ENCODE peak calls at places on chromosome 3, in eight cellular contexts. One of them, this sample, is unnamed.

GRCh38 chr3:13671536-13672233 is 122.8 kb downstream of the FBLN2 start:
- ATAC-seq in activated T-helper 17 cell treated with anti-CD3 and anti-CD28 coated beads, Interleukin-2, amount 50 U/mL, for 72 hours: no peak
- ATAC-seq in heart left ventricle: no peak
- ATAC-seq in omental fat pad: no peak
- ATAC-seq in SK-N-SH treated with all-trans-retinoic acid at 6 μM for 48 hours: no peak
- ATAC-seq in T-cell: no peak
- ATAC-seq in heart right ventricle: no peak
- ATAC-seq in effector memory CD8-positive, alpha-beta T cell: no peak
- ATAC-seq in this sample: no peak

GRCh38 chr3:32947466-32948238 is 3.8 kb upstream of the CCR4 start:
- ATAC-seq in activated T-helper 17 cell treated with anti-CD3 and anti-CD28 coated beads, Interleukin-2, amount 50 U/mL, for 72 hours: peak
- ATAC-seq in heart left ventricle: peak
- ATAC-seq in omental fat pad: peak
- ATAC-seq in SK-N-SH treated with all-trans-retinoic acid at 6 μM for 48 hours: peak
- ATAC-seq in T-cell: peak
- ATAC-seq in heart right ventricle: peak
- ATAC-seq in effector memory CD8-positive, alpha-beta T cell: peak
- ATAC-seq in this sample: peak

GRCh38 chr3:4993276-4994143 is 14.3 kb downstream of the BHLHE40 start:
- ATAC-seq in activated T-helper 17 cell treated with anti-CD3 and anti-CD28 coated beads, Interleukin-2, amount 50 U/mL, for 72 hours: no peak
- ATAC-seq in heart left ventricle: no peak
- ATAC-seq in omental fat pad: no peak
- ATAC-seq in SK-N-SH treated with all-trans-retinoic acid at 6 μM for 48 hours: no peak
- ATAC-seq in T-cell: no peak
- ATAC-seq in heart right ventricle: no peak
- ATAC-seq in effector memory CD8-positive, alpha-beta T cell: no peak
- ATAC-seq in this sample: no peak

GRCh38 chr3:181707980-181708379 is 3.7 kb upstream of the SOX2 start:
- ATAC-seq in activated T-helper 17 cell treated with anti-CD3 and anti-CD28 coated beads, Interleukin-2, amount 50 U/mL, for 72 hours: no peak
- ATAC-seq in heart left ventricle: no peak
- ATAC-seq in omental fat pad: no peak
- ATAC-seq in SK-N-SH treated with all-trans-retinoic acid at 6 μM for 48 hours: no peak
- ATAC-seq in T-cell: no peak
- ATAC-seq in heart right ventricle: no peak
- ATAC-seq in effector memory CD8-positive, alpha-beta T cell: no peak
- ATAC-seq in this sample: no peak

GRCh38 chr3:122728756-122729514 is 48.3 kb downstream of the PARP14 start:
- ATAC-seq in activated T-helper 17 cell treated with anti-CD3 and anti-CD28 coated beads, Interleukin-2, amount 50 U/mL, for 72 hours: no peak
- ATAC-seq in heart left ventricle: no peak
- ATAC-seq in omental fat pad: no peak
- ATAC-seq in SK-N-SH treated with all-trans-retinoic acid at 6 μM for 48 hours: peak
- ATAC-seq in T-cell: no peak
- ATAC-seq in heart right ventricle: no peak
- ATAC-seq in effector memory CD8-positive, alpha-beta T cell: no peak
- ATAC-seq in this sample: no peak

GRCh38 chr3:57151021-57151449 is 14.1 kb downstream of the IL17RD start:
- ATAC-seq in activated T-helper 17 cell treated with anti-CD3 and anti-CD28 coated beads, Interleukin-2, amount 50 U/mL, for 72 hours: no peak
- ATAC-seq in heart left ventricle: peak
- ATAC-seq in omental fat pad: no peak
- ATAC-seq in SK-N-SH treated with all-trans-retinoic acid at 6 μM for 48 hours: peak
- ATAC-seq in T-cell: no peak
- ATAC-seq in heart right ventricle: no peak
- ATAC-seq in effector memory CD8-positive, alpha-beta T cell: no peak
- ATAC-seq in this sample: no peak

GRCh38 chr3:18725668-18726407 is 300.7 kb upstream of the SATB1 start:
- ATAC-seq in activated T-helper 17 cell treated with anti-CD3 and anti-CD28 coated beads, Interleukin-2, amount 50 U/mL, for 72 hours: peak
- ATAC-seq in heart left ventricle: peak
- ATAC-seq in omental fat pad: no peak
- ATAC-seq in SK-N-SH treated with all-trans-retinoic acid at 6 μM for 48 hours: no peak
- ATAC-seq in T-cell: peak
- ATAC-seq in heart right ventricle: peak
- ATAC-seq in effector memory CD8-positive, alpha-beta T cell: peak
- ATAC-seq in this sample: no peak

GRCh38 chr3:181288145-181288544 is 298.6 kb upstream of the DNAJC19 start:
- ATAC-seq in activated T-helper 17 cell treated with anti-CD3 and anti-CD28 coated beads, Interleukin-2, amount 50 U/mL, for 72 hours: no peak
- ATAC-seq in heart left ventricle: no peak
- ATAC-seq in omental fat pad: no peak
- ATAC-seq in SK-N-SH treated with all-trans-retinoic acid at 6 μM for 48 hours: no peak
- ATAC-seq in T-cell: no peak
- ATAC-seq in heart right ventricle: no peak
- ATAC-seq in effector memory CD8-positive, alpha-beta T cell: no peak
- ATAC-seq in this sample: no peak

GRCh38 chr3:46922426-46922825 is 44.9 kb downstream of the PTH1R start:
- ATAC-seq in activated T-helper 17 cell treated with anti-CD3 and anti-CD28 coated beads, Interleukin-2, amount 50 U/mL, for 72 hours: no peak
- ATAC-seq in heart left ventricle: no peak
- ATAC-seq in omental fat pad: no peak
- ATAC-seq in SK-N-SH treated with all-trans-retinoic acid at 6 μM for 48 hours: no peak
- ATAC-seq in T-cell: no peak
- ATAC-seq in heart right ventricle: no peak
- ATAC-seq in effector memory CD8-positive, alpha-beta T cell: no peak
- ATAC-seq in this sample: no peak

GRCh38 chr3:2098398-2099027 is at the start of gene CNTN4:
- ATAC-seq in activated T-helper 17 cell treated with anti-CD3 and anti-CD28 coated beads, Interleukin-2, amount 50 U/mL, for 72 hours: peak
- ATAC-seq in heart left ventricle: peak
- ATAC-seq in omental fat pad: peak
- ATAC-seq in SK-N-SH treated with all-trans-retinoic acid at 6 μM for 48 hours: peak
- ATAC-seq in T-cell: no peak
- ATAC-seq in heart right ventricle: peak
- ATAC-seq in effector memory CD8-positive, alpha-beta T cell: no peak
- ATAC-seq in this sample: peak

GRCh38 chr3:58099850-58100249 is 91.6 kb downstream of the FLNB start:
- ATAC-seq in activated T-helper 17 cell treated with anti-CD3 and anti-CD28 coated beads, Interleukin-2, amount 50 U/mL, for 72 hours: no peak
- ATAC-seq in heart left ventricle: no peak
- ATAC-seq in omental fat pad: no peak
- ATAC-seq in SK-N-SH treated with all-trans-retinoic acid at 6 μM for 48 hours: no peak
- ATAC-seq in T-cell: no peak
- ATAC-seq in heart right ventricle: no peak
- ATAC-seq in effector memory CD8-positive, alpha-beta T cell: no peak
- ATAC-seq in this sample: no peak

GRCh38 chr3:8635625-8636024 is 9.0 kb downstream of the SSUH2 start:
- ATAC-seq in activated T-helper 17 cell treated with anti-CD3 and anti-CD28 coated beads, Interleukin-2, amount 50 U/mL, for 72 hours: no peak
- ATAC-seq in heart left ventricle: no peak
- ATAC-seq in omental fat pad: no peak
- ATAC-seq in SK-N-SH treated with all-trans-retinoic acid at 6 μM for 48 hours: no peak
- ATAC-seq in T-cell: no peak
- ATAC-seq in heart right ventricle: no peak
- ATAC-seq in effector memory CD8-positive, alpha-beta T cell: no peak
- ATAC-seq in this sample: no peak

GRCh38 chr3:17074559-17074958 is 189.8 kb downstream of the PLCL2 start:
- ATAC-seq in activated T-helper 17 cell treated with anti-CD3 and anti-CD28 coated beads, Interleukin-2, amount 50 U/mL, for 72 hours: peak
- ATAC-seq in heart left ventricle: no peak
- ATAC-seq in omental fat pad: no peak
- ATAC-seq in SK-N-SH treated with all-trans-retinoic acid at 6 μM for 48 hours: no peak
- ATAC-seq in T-cell: peak
- ATAC-seq in heart right ventricle: no peak
- ATAC-seq in effector memory CD8-positive, alpha-beta T cell: peak
- ATAC-seq in this sample: no peak

GRCh38 chr3:101181801-101182200 is 138.6 kb downstream of the IMPG2 start:
- ATAC-seq in activated T-helper 17 cell treated with anti-CD3 and anti-CD28 coated beads, Interleukin-2, amount 50 U/mL, for 72 hours: no peak
- ATAC-seq in heart left ventricle: no peak
- ATAC-seq in omental fat pad: no peak
- ATAC-seq in SK-N-SH treated with all-trans-retinoic acid at 6 μM for 48 hours: no peak
- ATAC-seq in T-cell: no peak
- ATAC-seq in heart right ventricle: no peak
- ATAC-seq in effector memory CD8-positive, alpha-beta T cell: no peak
- ATAC-seq in this sample: no peak

GRCh38 chr3:4996771-4997291 is 17.6 kb downstream of the BHLHE40 start:
- ATAC-seq in activated T-helper 17 cell treated with anti-CD3 and anti-CD28 coated beads, Interleukin-2, amount 50 U/mL, for 72 hours: no peak
- ATAC-seq in heart left ventricle: no peak
- ATAC-seq in omental fat pad: no peak
- ATAC-seq in SK-N-SH treated with all-trans-retinoic acid at 6 μM for 48 hours: no peak
- ATAC-seq in T-cell: no peak
- ATAC-seq in heart right ventricle: no peak
- ATAC-seq in effector memory CD8-positive, alpha-beta T cell: peak
- ATAC-seq in this sample: no peak

GRCh38 chr3:49665822-49666519 is 8.2 kb upstream of the APEH start:
- ATAC-seq in activated T-helper 17 cell treated with anti-CD3 and anti-CD28 coated beads, Interleukin-2, amount 50 U/mL, for 72 hours: peak
- ATAC-seq in heart left ventricle: no peak
- ATAC-seq in omental fat pad: no peak
- ATAC-seq in SK-N-SH treated with all-trans-retinoic acid at 6 μM for 48 hours: peak
- ATAC-seq in T-cell: no peak
- ATAC-seq in heart right ventricle: no peak
- ATAC-seq in effector memory CD8-positive, alpha-beta T cell: no peak
- ATAC-seq in this sample: no peak

GRCh38 chr3:171825222-171825828 is 15.0 kb upstream of the PLD1 start:
- ATAC-seq in activated T-helper 17 cell treated with anti-CD3 and anti-CD28 coated beads, Interleukin-2, amount 50 U/mL, for 72 hours: no peak
- ATAC-seq in heart left ventricle: peak
- ATAC-seq in omental fat pad: peak
- ATAC-seq in SK-N-SH treated with all-trans-retinoic acid at 6 μM for 48 hours: no peak
- ATAC-seq in T-cell: no peak
- ATAC-seq in heart right ventricle: peak
- ATAC-seq in effector memory CD8-positive, alpha-beta T cell: no peak
- ATAC-seq in this sample: peak

GRCh38 chr3:188918086-188918485 is 253.7 kb upstream of the TPRG1 start:
- ATAC-seq in activated T-helper 17 cell treated with anti-CD3 and anti-CD28 coated beads, Interleukin-2, amount 50 U/mL, for 72 hours: no peak
- ATAC-seq in heart left ventricle: no peak
- ATAC-seq in omental fat pad: no peak
- ATAC-seq in SK-N-SH treated with all-trans-retinoic acid at 6 μM for 48 hours: no peak
- ATAC-seq in T-cell: no peak
- ATAC-seq in heart right ventricle: no peak
- ATAC-seq in effector memory CD8-positive, alpha-beta T cell: no peak
- ATAC-seq in this sample: no peak

GRCh38 chr3:30614943-30615342 is 8.5 kb downstream of the TGFBR2 start:
- ATAC-seq in activated T-helper 17 cell treated with anti-CD3 and anti-CD28 coated beads, Interleukin-2, amount 50 U/mL, for 72 hours: peak
- ATAC-seq in heart left ventricle: no peak
- ATAC-seq in omental fat pad: peak
- ATAC-seq in SK-N-SH treated with all-trans-retinoic acid at 6 μM for 48 hours: no peak
- ATAC-seq in T-cell: no peak
- ATAC-seq in heart right ventricle: no peak
- ATAC-seq in effector memory CD8-positive, alpha-beta T cell: no peak
- ATAC-seq in this sample: no peak

GRCh38 chr3:112306825-112307224 is 12.8 kb upstream of the SLC9C1 start:
- ATAC-seq in activated T-helper 17 cell treated with anti-CD3 and anti-CD28 coated beads, Interleukin-2, amount 50 U/mL, for 72 hours: no peak
- ATAC-seq in heart left ventricle: no peak
- ATAC-seq in omental fat pad: no peak
- ATAC-seq in SK-N-SH treated with all-trans-retinoic acid at 6 μM for 48 hours: no peak
- ATAC-seq in T-cell: no peak
- ATAC-seq in heart right ventricle: no peak
- ATAC-seq in effector memory CD8-positive, alpha-beta T cell: no peak
- ATAC-seq in this sample: no peak

GRCh38 chr3:20190991-20191390 is 5.0 kb upstream of the SGO1 start:
- ATAC-seq in activated T-helper 17 cell treated with anti-CD3 and anti-CD28 coated beads, Interleukin-2, amount 50 U/mL, for 72 hours: no peak
- ATAC-seq in heart left ventricle: no peak
- ATAC-seq in omental fat pad: no peak
- ATAC-seq in SK-N-SH treated with all-trans-retinoic acid at 6 μM for 48 hours: no peak
- ATAC-seq in T-cell: no peak
- ATAC-seq in heart right ventricle: no peak
- ATAC-seq in effector memory CD8-positive, alpha-beta T cell: no peak
- ATAC-seq in this sample: no peak

GRCh38 chr3:185366913-185367312 is 4.0 kb downstream of the MAP3K13 start:
- ATAC-seq in activated T-helper 17 cell treated with anti-CD3 and anti-CD28 coated beads, Interleukin-2, amount 50 U/mL, for 72 hours: no peak
- ATAC-seq in heart left ventricle: no peak
- ATAC-seq in omental fat pad: no peak
- ATAC-seq in SK-N-SH treated with all-trans-retinoic acid at 6 μM for 48 hours: no peak
- ATAC-seq in T-cell: no peak
- ATAC-seq in heart right ventricle: no peak
- ATAC-seq in effector memory CD8-positive, alpha-beta T cell: no peak
- ATAC-seq in this sample: no peak

GRCh38 chr3:112446343-112446742 is 52.9 kb downstream of the BTLA start:
- ATAC-seq in activated T-helper 17 cell treated with anti-CD3 and anti-CD28 coated beads, Interleukin-2, amount 50 U/mL, for 72 hours: no peak
- ATAC-seq in heart left ventricle: peak
- ATAC-seq in omental fat pad: peak
- ATAC-seq in SK-N-SH treated with all-trans-retinoic acid at 6 μM for 48 hours: peak
- ATAC-seq in T-cell: no peak
- ATAC-seq in heart right ventricle: peak
- ATAC-seq in effector memory CD8-positive, alpha-beta T cell: no peak
- ATAC-seq in this sample: no peak

GRCh38 chr3:127722928-127723603 is 50.3 kb downstream of the ABTB1 start:
- ATAC-seq in activated T-helper 17 cell treated with anti-CD3 and anti-CD28 coated beads, Interleukin-2, amount 50 U/mL, for 72 hours: no peak
- ATAC-seq in heart left ventricle: peak
- ATAC-seq in omental fat pad: no peak
- ATAC-seq in SK-N-SH treated with all-trans-retinoic acid at 6 μM for 48 hours: no peak
- ATAC-seq in T-cell: no peak
- ATAC-seq in heart right ventricle: peak
- ATAC-seq in effector memory CD8-positive, alpha-beta T cell: no peak
- ATAC-seq in this sample: no peak

GRCh38 chr3:18098960-18099587 is 326.1 kb downstream of the SATB1 start:
- ATAC-seq in activated T-helper 17 cell treated with anti-CD3 and anti-CD28 coated beads, Interleukin-2, amount 50 U/mL, for 72 hours: peak
- ATAC-seq in heart left ventricle: no peak
- ATAC-seq in omental fat pad: no peak
- ATAC-seq in SK-N-SH treated with all-trans-retinoic acid at 6 μM for 48 hours: peak
- ATAC-seq in T-cell: no peak
- ATAC-seq in heart right ventricle: no peak
- ATAC-seq in effector memory CD8-positive, alpha-beta T cell: no peak
- ATAC-seq in this sample: no peak

GRCh38 chr3:124248471-124249028 is 256.6 kb upstream of the ROPN1 start:
- ATAC-seq in activated T-helper 17 cell treated with anti-CD3 and anti-CD28 coated beads, Interleukin-2, amount 50 U/mL, for 72 hours: no peak
- ATAC-seq in heart left ventricle: peak
- ATAC-seq in omental fat pad: peak
- ATAC-seq in SK-N-SH treated with all-trans-retinoic acid at 6 μM for 48 hours: peak
- ATAC-seq in T-cell: no peak
- ATAC-seq in heart right ventricle: peak
- ATAC-seq in effector memory CD8-positive, alpha-beta T cell: no peak
- ATAC-seq in this sample: peak

GRCh38 chr3:119598410-119599098 is 869 bp downstream of the PLA1A start:
- ATAC-seq in activated T-helper 17 cell treated with anti-CD3 and anti-CD28 coated beads, Interleukin-2, amount 50 U/mL, for 72 hours: peak
- ATAC-seq in heart left ventricle: peak
- ATAC-seq in omental fat pad: no peak
- ATAC-seq in SK-N-SH treated with all-trans-retinoic acid at 6 μM for 48 hours: no peak
- ATAC-seq in T-cell: no peak
- ATAC-seq in heart right ventricle: no peak
- ATAC-seq in effector memory CD8-positive, alpha-beta T cell: no peak
- ATAC-seq in this sample: no peak

GRCh38 chr3:40754966-40755365 is 230.2 kb downstream of the ZNF621 start:
- ATAC-seq in activated T-helper 17 cell treated with anti-CD3 and anti-CD28 coated beads, Interleukin-2, amount 50 U/mL, for 72 hours: peak
- ATAC-seq in heart left ventricle: no peak
- ATAC-seq in omental fat pad: no peak
- ATAC-seq in SK-N-SH treated with all-trans-retinoic acid at 6 μM for 48 hours: no peak
- ATAC-seq in T-cell: no peak
- ATAC-seq in heart right ventricle: no peak
- ATAC-seq in effector memory CD8-positive, alpha-beta T cell: no peak
- ATAC-seq in this sample: no peak

GRCh38 chr3:99638244-99638948 is at the start of gene COL8A1:
- ATAC-seq in activated T-helper 17 cell treated with anti-CD3 and anti-CD28 coated beads, Interleukin-2, amount 50 U/mL, for 72 hours: no peak
- ATAC-seq in heart left ventricle: peak
- ATAC-seq in omental fat pad: peak
- ATAC-seq in SK-N-SH treated with all-trans-retinoic acid at 6 μM for 48 hours: peak
- ATAC-seq in T-cell: no peak
- ATAC-seq in heart right ventricle: peak
- ATAC-seq in effector memory CD8-positive, alpha-beta T cell: no peak
- ATAC-seq in this sample: peak

GRCh38 chr3:119206611-119207511 is 33.5 kb downstream of the UPK1B start:
- ATAC-seq in activated T-helper 17 cell treated with anti-CD3 and anti-CD28 coated beads, Interleukin-2, amount 50 U/mL, for 72 hours: peak
- ATAC-seq in heart left ventricle: peak
- ATAC-seq in omental fat pad: peak
- ATAC-seq in SK-N-SH treated with all-trans-retinoic acid at 6 μM for 48 hours: peak
- ATAC-seq in T-cell: peak
- ATAC-seq in heart right ventricle: peak
- ATAC-seq in effector memory CD8-positive, alpha-beta T cell: no peak
- ATAC-seq in this sample: peak

GRCh38 chr3:152396867-152397266 is 128.1 kb downstream of the MBNL1 start:
- ATAC-seq in activated T-helper 17 cell treated with anti-CD3 and anti-CD28 coated beads, Interleukin-2, amount 50 U/mL, for 72 hours: no peak
- ATAC-seq in heart left ventricle: peak
- ATAC-seq in omental fat pad: peak
- ATAC-seq in SK-N-SH treated with all-trans-retinoic acid at 6 μM for 48 hours: no peak
- ATAC-seq in T-cell: no peak
- ATAC-seq in heart right ventricle: peak
- ATAC-seq in effector memory CD8-positive, alpha-beta T cell: no peak
- ATAC-seq in this sample: peak

GRCh38 chr3:65597225-65597951 is 441.3 kb downstream of the MAGI1 start:
- ATAC-seq in activated T-helper 17 cell treated with anti-CD3 and anti-CD28 coated beads, Interleukin-2, amount 50 U/mL, for 72 hours: no peak
- ATAC-seq in heart left ventricle: peak
- ATAC-seq in omental fat pad: peak
- ATAC-seq in SK-N-SH treated with all-trans-retinoic acid at 6 μM for 48 hours: peak
- ATAC-seq in T-cell: no peak
- ATAC-seq in heart right ventricle: peak
- ATAC-seq in effector memory CD8-positive, alpha-beta T cell: no peak
- ATAC-seq in this sample: no peak

GRCh38 chr3:124791639-124792111 is 61.4 kb downstream of the UMPS start:
- ATAC-seq in activated T-helper 17 cell treated with anti-CD3 and anti-CD28 coated beads, Interleukin-2, amount 50 U/mL, for 72 hours: no peak
- ATAC-seq in heart left ventricle: peak
- ATAC-seq in omental fat pad: no peak
- ATAC-seq in SK-N-SH treated with all-trans-retinoic acid at 6 μM for 48 hours: peak
- ATAC-seq in T-cell: no peak
- ATAC-seq in heart right ventricle: peak
- ATAC-seq in effector memory CD8-positive, alpha-beta T cell: no peak
- ATAC-seq in this sample: peak

GRCh38 chr3:190718691-190719090 is 143.8 kb downstream of the GMNC start:
- ATAC-seq in activated T-helper 17 cell treated with anti-CD3 and anti-CD28 coated beads, Interleukin-2, amount 50 U/mL, for 72 hours: peak
- ATAC-seq in heart left ventricle: no peak
- ATAC-seq in omental fat pad: peak
- ATAC-seq in SK-N-SH treated with all-trans-retinoic acid at 6 μM for 48 hours: no peak
- ATAC-seq in T-cell: no peak
- ATAC-seq in heart right ventricle: no peak
- ATAC-seq in effector memory CD8-positive, alpha-beta T cell: no peak
- ATAC-seq in this sample: no peak